ENCODE peak calls at places on chromosomes 5 and 9, in nine cellular contexts. U is HAP-1; N is sigmoid colon; L is activated naive CD4-positive, alpha-beta T cell treated with Interleukin-2 at 50 U/mL for 16 hours; D is sciatic nerve; C is stimulated activated CD4-positive, alpha-beta T cell treated with anti-CD3 and anti-CD28 coated beads, Interleukin-15, amount 100 ng/mL, for 1 hour; G is stimulated activated naive CD4-positive, alpha-beta T cell treated with Interleukin-2 at 50 U/mL for 16 hours; P is HFF-Myc; W is putamen. Y is an unnamed sample.

GRCh38 chr5:128304121-128304520 is 220.6 kb downstream of the SLC12A2 start:
- DNase-seq in U (no peak), N (no peak), L (no peak), D (no peak), C (no peak), G (no peak), P (peak), W (no peak), Y (no peak)

GRCh38 chr5:72487151-72487550 is 20.1 kb downstream of the ZNF366 start:
- DNase-seq in U (no peak), N (no peak), L (no peak), D (no peak), C (no peak), G (no peak), P (no peak), W (no peak), Y (no peak)

GRCh38 chr5:169192572-169192971 is 108.4 kb downstream of the SLIT3 start:
- DNase-seq in U (no peak), N (no peak), L (no peak), D (no peak), C (no peak), G (no peak), P (no peak), W (peak), Y (no peak)

GRCh38 chr9:114697951-114698351 is 16.0 kb upstream of the TEX48 start:
- DNase-seq in U (no peak), N (no peak), L (peak), D (no peak), C (no peak), G (no peak), P (no peak), W (no peak), Y (no peak)

GRCh38 chr9:91151014-91151740 is 210.5 kb downstream of the AUH start:
- DNase-seq in U (no peak), N (no peak), L (peak), D (no peak), C (no peak), G (peak), P (peak), W (no peak), Y (no peak)

GRCh38 chr5:89967806-89968444 is 441.6 kb downstream of the CETN3 start:
- DNase-seq in U (no peak), N (no peak), L (no peak), D (no peak), C (no peak), G (no peak), P (no peak), W (no peak), Y (no peak)

GRCh38 chr9:88998911-88999310 is 7.6 kb downstream of the S1PR3 start:
- DNase-seq in U (no peak), N (peak), L (no peak), D (peak), C (no peak), G (no peak), P (no peak), W (no peak), Y (no peak)

GRCh38 chr5:7018144-7018543 is 304.9 kb downstream of the TENT4A start:
- DNase-seq in U (no peak), N (no peak), L (no peak), D (no peak), C (no peak), G (no peak), P (no peak), W (no peak), Y (no peak)

GRCh38 chr5:164237531-164237930 is 732.1 kb downstream of the MAT2B start:
- DNase-seq in U (no peak), N (no peak), L (no peak), D (no peak), C (no peak), G (no peak), P (no peak), W (no peak), Y (no peak)

GRCh38 chr5:119275873-119276214 is 80.0 kb upstream of the TNFAIP8 start:
- DNase-seq in U (no peak), N (no peak), L (peak), D (no peak), C (no peak), G (peak), P (no peak), W (no peak), Y (no peak)

GRCh38 chr5:1011741-1012315 is 3.2 kb downstream of the NKD2 start:
- DNase-seq in U (no peak), N (peak), L (no peak), D (no peak), C (no peak), G (no peak), P (no peak), W (no peak), Y (no peak)

GRCh38 chr9:96554801-96555566 is 64.7 kb downstream of the CDC14B start:
- DNase-seq in U (no peak), N (no peak), L (no peak), D (no peak), C (no peak), G (no peak), P (no peak), W (no peak), Y (no peak)

GRCh38 chr9:114777841-114778240 is 28.0 kb downstream of the TNFSF15 start:
- DNase-seq in U (no peak), N (no peak), L (peak), D (no peak), C (no peak), G (peak), P (no peak), W (no peak), Y (no peak)

GRCh38 chr5:39422886-39423285 is 1.9 kb downstream of the DAB2 start:
- DNase-seq in U (no peak), N (no peak), L (no peak), D (no peak), C (no peak), G (no peak), P (no peak), W (no peak), Y (no peak)

Y was measured in head of caudate nucleus.